ENCODE peak calls at places on chromosomes 13 and 19, in ten cellular contexts. One of them, this sample, is unnamed.

GRCh38 chr19:36436531-36436930 is 18.1 kb upstream of the ZFP82 start:
- DNase-seq in CD8-positive, alpha-beta T cell: no peak
- DNase-seq in AG09309: no peak
- DNase-seq in left ventricle myocardium inferior: no peak
- DNase-seq in right atrium auricular region: no peak
- DNase-seq in ovary: no peak
- DNase-seq in psoas muscle: no peak
- DNase-seq in lower lobe of right lung: no peak
- DNase-seq in testis: no peak
- DNase-seq in AG10803: no peak
- DNase-seq in this sample: no peak

GRCh38 chr13:90890435-90890834 is 457.1 kb upstream of the MIR17HG start:
- DNase-seq in CD8-positive, alpha-beta T cell: no peak
- DNase-seq in AG09309: no peak
- DNase-seq in left ventricle myocardium inferior: no peak
- DNase-seq in right atrium auricular region: no peak
- DNase-seq in ovary: no peak
- DNase-seq in psoas muscle: no peak
- DNase-seq in lower lobe of right lung: no peak
- DNase-seq in testis: no peak
- DNase-seq in AG10803: no peak
- DNase-seq in this sample: no peak

GRCh38 chr13:109869312-109870237 is 83.2 kb upstream of the IRS2 start:
- DNase-seq in CD8-positive, alpha-beta T cell: no peak
- DNase-seq in AG09309: peak; percentile 5
- DNase-seq in left ventricle myocardium inferior: peak; percentile 81
- DNase-seq in right atrium auricular region: peak; percentile 86
- DNase-seq in ovary: peak; percentile 70
- DNase-seq in psoas muscle: peak; percentile 80
- DNase-seq in lower lobe of right lung: peak; percentile 75
- DNase-seq in testis: peak; percentile 90
- DNase-seq in AG10803: peak; percentile 66
- DNase-seq in this sample: no peak

GRCh38 chr19:50532952-50533351 is 19.2 kb upstream of the ASPDH start:
- DNase-seq in CD8-positive, alpha-beta T cell: no peak
- DNase-seq in AG09309: no peak
- DNase-seq in left ventricle myocardium inferior: no peak
- DNase-seq in right atrium auricular region: no peak
- DNase-seq in ovary: no peak
- DNase-seq in psoas muscle: no peak
- DNase-seq in lower lobe of right lung: no peak
- DNase-seq in testis: no peak
- DNase-seq in AG10803: no peak
- DNase-seq in this sample: no peak

GRCh38 chr19:49249933-49250332 is 75.1 kb downstream of the SLC6A16 start:
- DNase-seq in CD8-positive, alpha-beta T cell: no peak
- DNase-seq in AG09309: no peak
- DNase-seq in left ventricle myocardium inferior: no peak
- DNase-seq in right atrium auricular region: no peak
- DNase-seq in ovary: no peak
- DNase-seq in psoas muscle: no peak
- DNase-seq in lower lobe of right lung: no peak
- DNase-seq in testis: no peak
- DNase-seq in AG10803: no peak
- DNase-seq in this sample: no peak

GRCh38 chr13:66200555-66200954 is 1029.6 kb downstream of the PCDH9 start:
- DNase-seq in CD8-positive, alpha-beta T cell: no peak
- DNase-seq in AG09309: no peak
- DNase-seq in left ventricle myocardium inferior: no peak
- DNase-seq in right atrium auricular region: no peak
- DNase-seq in ovary: no peak
- DNase-seq in psoas muscle: no peak
- DNase-seq in lower lobe of right lung: no peak
- DNase-seq in testis: no peak
- DNase-seq in AG10803: no peak
- DNase-seq in this sample: no peak

GRCh38 chr19:19823916-19824315 is 2.4 kb upstream of the ZNF506 start:
- DNase-seq in CD8-positive, alpha-beta T cell: no peak
- DNase-seq in AG09309: no peak
- DNase-seq in left ventricle myocardium inferior: no peak
- DNase-seq in right atrium auricular region: no peak
- DNase-seq in ovary: no peak
- DNase-seq in psoas muscle: no peak
- DNase-seq in lower lobe of right lung: no peak
- DNase-seq in testis: no peak
- DNase-seq in AG10803: no peak
- DNase-seq in this sample: no peak

GRCh38 chr19:51687791-51688664 is 5.1 kb upstream of the SPACA6 start:
- DNase-seq in CD8-positive, alpha-beta T cell: no peak
- DNase-seq in AG09309: no peak
- DNase-seq in left ventricle myocardium inferior: peak; percentile 74
- DNase-seq in right atrium auricular region: peak; percentile 82
- DNase-seq in ovary: peak; percentile 71
- DNase-seq in psoas muscle: peak; percentile 78
- DNase-seq in lower lobe of right lung: peak; percentile 59
- DNase-seq in testis: peak; percentile 59
- DNase-seq in AG10803: peak; percentile 67
- DNase-seq in this sample: peak; percentile 31

GRCh38 chr13:110258876-110259631 is 47.9 kb downstream of the COL4A1 start:
- DNase-seq in CD8-positive, alpha-beta T cell: no peak
- DNase-seq in AG09309: no peak
- DNase-seq in left ventricle myocardium inferior: no peak
- DNase-seq in right atrium auricular region: no peak
- DNase-seq in ovary: no peak
- DNase-seq in psoas muscle: no peak
- DNase-seq in lower lobe of right lung: no peak
- DNase-seq in testis: no peak
- DNase-seq in AG10803: no peak
- DNase-seq in this sample: no peak

GRCh38 chr13:99655351-99656091 is 154.2 kb downstream of the TM9SF2 start:
- DNase-seq in CD8-positive, alpha-beta T cell: no peak
- DNase-seq in AG09309: peak; percentile 72
- DNase-seq in left ventricle myocardium inferior: no peak
- DNase-seq in right atrium auricular region: no peak
- DNase-seq in ovary: no peak
- DNase-seq in psoas muscle: no peak
- DNase-seq in lower lobe of right lung: no peak
- DNase-seq in testis: no peak
- DNase-seq in AG10803: peak; percentile 31
- DNase-seq in this sample: peak; percentile 29

GRCh38 chr13:27607125-27607524 is 13.2 kb downstream of the LNX2 start:
- DNase-seq in CD8-positive, alpha-beta T cell: no peak
- DNase-seq in AG09309: peak; percentile 44
- DNase-seq in left ventricle myocardium inferior: no peak
- DNase-seq in right atrium auricular region: no peak
- DNase-seq in ovary: no peak
- DNase-seq in psoas muscle: no peak
- DNase-seq in lower lobe of right lung: no peak
- DNase-seq in testis: no peak
- DNase-seq in AG10803: peak; percentile 67
- DNase-seq in this sample: peak; percentile 79

GRCh38 chr19:35666251-35666913 is at the start of gene UPK1A:
- DNase-seq in CD8-positive, alpha-beta T cell: no peak
- DNase-seq in AG09309: no peak
- DNase-seq in left ventricle myocardium inferior: no peak
- DNase-seq in right atrium auricular region: no peak
- DNase-seq in ovary: no peak
- DNase-seq in psoas muscle: no peak
- DNase-seq in lower lobe of right lung: no peak
- DNase-seq in testis: no peak
- DNase-seq in AG10803: no peak
- DNase-seq in this sample: no peak

GRCh38 chr19:4467835-4468234 is 4.3 kb upstream of the HDGFL2 start:
- DNase-seq in CD8-positive, alpha-beta T cell: no peak
- DNase-seq in AG09309: no peak
- DNase-seq in left ventricle myocardium inferior: no peak
- DNase-seq in right atrium auricular region: no peak
- DNase-seq in ovary: no peak
- DNase-seq in psoas muscle: no peak
- DNase-seq in lower lobe of right lung: no peak
- DNase-seq in testis: no peak
- DNase-seq in AG10803: no peak
- DNase-seq in this sample: no peak
- TF ChIP-seq CTCF in CD8-positive, alpha-beta T cell: no peak
- TF ChIP-seq CTCF in AG09309: no peak
- TF ChIP-seq CTCF in left ventricle myocardium inferior: no peak
- TF ChIP-seq CTCF in right atrium auricular region: no peak
- TF ChIP-seq CTCF in ovary: no peak
- TF ChIP-seq CTCF in psoas muscle: no peak
- TF ChIP-seq CTCF in lower lobe of right lung: no peak
- TF ChIP-seq CTCF in testis: no peak
- TF ChIP-seq CTCF in AG10803: no peak
- TF ChIP-seq CTCF in this sample: no peak

DNA sequence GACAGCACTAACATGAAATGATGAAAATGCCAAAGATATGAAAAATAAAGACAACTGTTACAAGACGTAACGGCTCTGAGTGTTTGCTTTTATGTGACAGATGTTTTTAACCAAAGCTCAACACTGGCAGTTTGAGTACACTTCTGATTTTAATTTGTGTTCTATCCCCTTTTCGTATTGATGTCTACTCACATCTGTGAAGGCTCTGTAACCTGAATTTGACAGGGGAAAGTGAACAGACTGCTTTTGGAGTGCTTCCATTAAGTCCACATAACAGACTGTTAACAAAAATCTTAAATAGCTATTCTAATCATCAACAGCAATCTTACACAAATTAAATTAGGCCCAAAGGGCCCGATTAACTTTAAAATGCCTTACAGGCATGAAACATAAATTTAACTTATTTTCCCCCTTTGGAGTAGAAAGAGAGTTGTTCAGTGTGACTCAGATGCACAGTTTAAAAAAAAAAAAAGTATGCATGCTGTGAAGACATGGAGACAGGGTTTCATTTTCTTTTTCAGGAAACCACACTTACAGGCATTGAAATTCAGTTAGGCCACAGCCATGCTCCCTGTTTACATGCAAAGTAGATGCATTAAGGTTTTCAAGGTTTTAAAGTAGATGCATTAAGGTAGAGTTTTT is 16.3 kb upstream of the RNASEH2B start:
- DNase-seq in CD8-positive, alpha-beta T cell: peak; percentile 53
- DNase-seq in AG09309: no peak
- DNase-seq in left ventricle myocardium inferior: no peak
- DNase-seq in right atrium auricular region: no peak
- DNase-seq in ovary: no peak
- DNase-seq in psoas muscle: no peak
- DNase-seq in lower lobe of right lung: no peak
- DNase-seq in testis: no peak
- DNase-seq in AG10803: peak; percentile 52
- DNase-seq in this sample: no peak
- H3K4me3 ChIP-seq in CD8-positive, alpha-beta T cell: peak overlapping the region; percentile 26
- H3K4me3 ChIP-seq in AG09309: no peak overlapping the region
- H3K4me3 ChIP-seq in left ventricle myocardium inferior: no peak overlapping the region
- H3K4me3 ChIP-seq in right atrium auricular region: no peak overlapping the region
- H3K4me3 ChIP-seq in ovary: no peak overlapping the region
- H3K4me3 ChIP-seq in psoas muscle: no peak overlapping the region
- H3K4me3 ChIP-seq in lower lobe of right lung: no peak overlapping the region
- H3K4me3 ChIP-seq in testis: no peak overlapping the region
- H3K4me3 ChIP-seq in AG10803: no peak overlapping the region
- H3K4me3 ChIP-seq in this sample: no peak overlapping the region

DNA sequence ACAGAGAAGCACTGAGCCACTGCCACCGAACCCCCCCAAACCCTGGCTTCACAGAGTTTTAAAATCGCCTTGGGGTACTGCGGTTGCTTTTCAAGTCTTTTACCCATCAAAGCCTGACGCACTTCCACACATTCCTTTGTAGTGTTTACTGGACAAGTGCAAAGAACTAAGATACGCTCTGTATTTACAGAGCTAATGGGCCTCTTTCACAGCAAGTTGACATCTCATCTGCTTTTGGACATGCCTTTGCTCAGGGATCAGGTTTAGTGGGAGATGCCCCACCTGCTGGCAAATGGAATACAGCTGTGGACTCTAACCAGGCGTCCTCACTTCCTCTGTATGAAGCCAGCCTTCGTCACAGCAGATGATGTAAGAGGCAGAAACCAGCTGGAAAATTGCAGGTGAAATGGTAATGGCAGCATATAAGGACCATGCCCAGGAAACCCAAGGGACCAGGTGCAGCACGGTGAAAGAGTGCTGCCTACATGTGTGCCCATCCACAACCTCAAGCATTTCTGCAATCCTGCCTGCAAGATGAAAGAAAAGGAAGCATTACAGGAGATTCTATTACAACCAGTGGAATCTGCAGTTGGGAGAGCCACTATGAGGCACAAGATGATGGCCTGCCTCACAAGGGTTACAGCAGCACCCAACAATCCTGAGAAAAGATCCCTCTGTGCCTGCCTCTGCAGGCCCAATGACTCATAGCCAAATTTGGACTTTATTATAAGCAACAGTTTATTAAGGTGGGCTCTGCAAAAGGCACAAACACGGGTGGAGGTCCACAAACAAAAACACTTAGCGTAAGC is 34.7 kb downstream of the BRD4 start:
- DNase-seq in CD8-positive, alpha-beta T cell: no peak
- DNase-seq in AG09309: peak; percentile 70
- DNase-seq in left ventricle myocardium inferior: no peak
- DNase-seq in right atrium auricular region: no peak
- DNase-seq in ovary: no peak
- DNase-seq in psoas muscle: no peak
- DNase-seq in lower lobe of right lung: no peak
- DNase-seq in testis: no peak
- DNase-seq in AG10803: peak; percentile 70
- DNase-seq in this sample: no peak
- TF ChIP-seq CTCF in CD8-positive, alpha-beta T cell: no peak
- TF ChIP-seq CTCF in AG09309: no peak
- TF ChIP-seq CTCF in left ventricle myocardium inferior: no peak
- TF ChIP-seq CTCF in right atrium auricular region: no peak
- TF ChIP-seq CTCF in ovary: no peak
- TF ChIP-seq CTCF in psoas muscle: no peak
- TF ChIP-seq CTCF in lower lobe of right lung: no peak
- TF ChIP-seq CTCF in testis: no peak
- TF ChIP-seq CTCF in AG10803: peak; percentile 8
- TF ChIP-seq CTCF in this sample: peak; percentile 29

GRCh38 chr19:1789282-1790020 is 22.6 kb downstream of the ATP8B3 start:
- DNase-seq in CD8-positive, alpha-beta T cell: no peak
- DNase-seq in AG09309: no peak
- DNase-seq in left ventricle myocardium inferior: no peak
- DNase-seq in right atrium auricular region: no peak
- DNase-seq in ovary: no peak
- DNase-seq in psoas muscle: no peak
- DNase-seq in lower lobe of right lung: no peak
- DNase-seq in testis: no peak
- DNase-seq in AG10803: no peak
- DNase-seq in this sample: no peak
- H3K4me3 ChIP-seq in CD8-positive, alpha-beta T cell: no peak overlapping the region
- H3K4me3 ChIP-seq in AG09309: no peak overlapping the region
- H3K4me3 ChIP-seq in left ventricle myocardium inferior: peak overlapping the region; percentile 51
- H3K4me3 ChIP-seq in right atrium auricular region: peak overlapping the region; percentile 33
- H3K4me3 ChIP-seq in ovary: no peak overlapping the region
- H3K4me3 ChIP-seq in psoas muscle: peak overlapping the region; percentile 18
- H3K4me3 ChIP-seq in lower lobe of right lung: peak overlapping the region; percentile 34
- H3K4me3 ChIP-seq in testis: peak overlapping the region; percentile 36
- H3K4me3 ChIP-seq in AG10803: no peak overlapping the region
- H3K4me3 ChIP-seq in this sample: no peak overlapping the region

This sample was measured in retinal pigment epithelial cell.